ENCODE peak calls at places on chromosomes 7 and 10, in five cellular contexts. R, B, E, K and C are unnamed samples. For H3K4me1 and H3K36me3, the result is how much of the 10 kb centered on the place peaks cover.

GRCh38 chr10:6704891-6705290 is 124.8 kb upstream of the PRKCQ start:
- DNase-seq in K (no peak), E (no peak), R (no peak), B (no peak), C (no peak)

GRCh38 chr7:41134242-41134872 is 568.5 kb downstream of the INHBA start:
- DNase-seq in R (peak), E (no peak), K (no peak), B (no peak), C (no peak)

GRCh38 chr7:32167256-32167655 is 97.0 kb upstream of the PDE1C start:
- DNase-seq in E (no peak), B (no peak), K (no peak), R (no peak), C (no peak)

GRCh38 chr7:128167316-128167691 is 73.8 kb upstream of the LEP start:
- DNase-seq in R (peak), E (no peak), K (no peak), B (peak), C (no peak)

GRCh38 chr10:75662715-75663114 is 231.3 kb downstream of the LRMDA start:
- DNase-seq in K (no peak), E (peak), R (no peak), B (peak), C (no peak)

GRCh38 chr7:32532716-32533115 is 37.4 kb downstream of the AVL9 start:
- DNase-seq in R (peak), E (no peak), B (no peak), K (no peak), C (no peak)

GRCh38 chr10:63164045-63164722 is 31.1 kb downstream of the NRBF2 start:
- DNase-seq in K (no peak), R (no peak), B (no peak), E (no peak), C (no peak)

GRCh38 chr7:77799078-77799964 is 748 bp downstream of the PHTF2 start:
- DNase-seq in E (peak), R (peak), K (peak), B (peak), C (peak)

GRCh38 chr7:155339474-155339873 is 41.8 kb downstream of the INSIG1 start:
- DNase-seq in B (no peak), R (no peak), K (no peak), E (no peak), C (peak)

GRCh38 chr7:30930621-30931020 is 19.0 kb downstream of the AQP1 start:
- DNase-seq in K (no peak), B (no peak), R (peak), E (peak), C (no peak)

GRCh38 chr10:86952106-86952505 is 5.3 kb downstream of the MMRN2 start:
- DNase-seq in E (no peak), B (peak), R (no peak), K (no peak), C (no peak)

GRCh38 chr7:150379590-150380379 is 655 bp downstream of the ZNF775 start:
- DNase-seq in R (no peak), E (no peak), K (no peak), B (peak), C (no peak)

GRCh38 chr10:101052285-101052684 is 9.5 kb upstream of the KAZALD1 start:
- DNase-seq in B (no peak), E (no peak), R (no peak), K (no peak), C (peak)
- H3K4me1 ChIP-seq in B (under half), E (under half), R (under half), K (under half), C (under half)

DNA sequence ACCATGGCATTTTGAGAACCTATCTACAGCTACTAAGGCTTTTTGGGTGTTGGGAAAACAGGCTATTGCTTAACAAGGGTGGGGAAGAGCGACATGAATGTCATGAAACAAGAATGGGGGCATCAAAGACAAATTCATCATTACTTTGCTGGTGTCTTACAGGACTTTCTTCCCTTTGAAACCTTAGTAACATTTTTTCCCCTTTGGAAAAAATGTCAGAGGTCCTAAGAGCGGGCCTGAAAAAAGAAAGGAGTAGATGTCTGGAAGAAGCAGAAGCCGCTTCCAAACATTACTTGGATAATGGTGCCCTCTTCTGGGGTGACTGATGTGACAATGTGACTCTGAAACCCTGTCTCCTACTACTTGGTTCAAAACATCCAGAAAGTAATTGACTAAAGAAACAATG is 3.8 kb upstream of the DDX50 start:
- DNase-seq in K (peak), R (peak), E (no peak), B (no peak), C (no peak)
- H3K4me3 ChIP-seq in K (no peak), R (no peak), E (no peak), B (no peak), C (no peak)

DNA sequence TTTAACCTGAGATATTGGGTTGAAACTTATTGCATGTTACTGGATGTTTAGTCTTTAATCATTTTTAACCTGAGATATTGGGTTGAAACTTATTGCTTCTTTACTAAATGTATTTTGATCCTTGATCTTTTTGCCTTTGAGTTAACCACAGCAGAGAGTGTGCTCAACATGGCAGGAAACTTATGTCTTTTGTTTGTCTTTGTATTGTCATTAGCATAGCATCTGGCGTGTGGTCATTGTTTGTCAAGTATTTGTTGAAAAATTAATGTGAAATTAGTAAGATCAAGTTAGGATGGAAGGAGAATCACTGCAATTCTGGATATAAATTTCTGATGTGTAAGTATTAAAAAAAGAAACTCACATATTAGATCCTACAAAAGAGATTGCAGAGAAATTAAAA is 8.2 kb downstream of the MRC1 start:
- DNase-seq in E (no peak), K (no peak), R (no peak), B (no peak), C (no peak)
- H3K36me3 ChIP-seq in E (under half), K (under half), R (under half), B (under half), C (under half)

DNA sequence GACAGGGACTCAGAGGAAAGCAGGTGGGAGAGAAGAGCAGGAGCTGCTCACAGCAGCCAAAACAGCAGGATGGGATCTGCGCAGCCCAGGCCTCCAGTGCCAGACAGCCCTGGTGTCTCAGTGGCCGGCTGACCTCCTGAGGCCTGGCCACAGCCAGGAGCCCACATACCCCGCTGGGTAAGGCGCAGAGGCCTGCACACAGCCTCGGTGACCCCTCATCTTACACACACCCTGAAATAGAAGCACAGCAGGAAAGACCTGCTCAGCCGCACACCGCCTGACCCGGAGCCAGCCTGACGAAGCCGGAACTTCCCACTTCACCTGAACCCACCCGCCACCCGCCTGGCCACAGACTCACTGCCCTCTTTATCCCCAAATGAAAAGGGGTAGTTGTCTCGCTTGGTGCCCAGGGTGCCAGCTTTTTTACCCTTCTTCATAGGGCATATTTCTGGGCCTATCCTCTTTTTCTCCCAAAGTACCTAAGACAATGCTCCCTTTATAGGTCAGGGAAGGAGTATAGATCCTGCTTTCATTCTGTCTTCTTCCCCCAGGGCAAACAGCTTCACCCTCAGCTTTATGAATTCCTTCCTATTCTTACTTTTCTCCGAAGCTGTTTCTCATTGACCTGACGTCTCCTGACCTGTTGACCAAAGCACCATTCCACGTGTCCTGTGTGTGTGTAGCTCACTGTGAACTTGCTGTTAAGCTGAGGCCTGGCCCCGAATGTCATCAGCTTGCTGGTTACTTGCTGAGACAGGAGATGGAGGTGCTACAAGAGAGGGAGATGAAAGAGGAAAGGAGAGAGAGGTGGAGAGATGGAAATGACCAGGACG is 49.1 kb downstream of the PYROXD2 start:
- DNase-seq in E (no peak), K (no peak), B (no peak), R (no peak), C (no peak)
- H3K4me1 ChIP-seq in E (under half), K (under half), B (under half), R (under half), C (under half)

GRCh38 chr7:94397721-94398120 is 3.0 kb downstream of the COL1A2 start:
- DNase-seq in R (no peak), K (no peak), E (no peak), B (no peak), C (no peak)
- H3K4me3 ChIP-seq in R (no peak), K (no peak), E (peak), B (no peak), C (no peak)

GRCh38 chr7:2106506-2106905 is 126.2 kb downstream of the MAD1L1 start:
- DNase-seq in R (no peak), E (no peak), B (no peak), K (no peak), C (no peak)
- H3K36me3 ChIP-seq in R (under half), E (under half), B (under half), K (under half), C (under half)

GRCh38 chr10:127990846-127991542 is 84.1 kb downstream of the PTPRE start:
- DNase-seq in K (no peak), B (no peak), E (no peak), R (no peak), C (no peak)

GRCh38 chr10:127984944-127985343 is 78.0 kb downstream of the PTPRE start:
- DNase-seq in K (no peak), B (no peak), R (no peak), E (no peak), C (peak)

GRCh38 chr10:127986543-127987466 is 79.9 kb downstream of the PTPRE start:
- DNase-seq in B (no peak), E (no peak), R (no peak), K (no peak), C (no peak)

GRCh38 chr10:127989481-127989964 is 82.6 kb downstream of the PTPRE start:
- DNase-seq in R (no peak), E (no peak), K (no peak), B (no peak), C (no peak)

GRCh38 chr10:127987467-127988380 is 80.8 kb downstream of the PTPRE start:
- DNase-seq in K (no peak), E (no peak), B (no peak), R (no peak), C (no peak)
- H3K4me1 ChIP-seq in K (under half), E (half or more), B (under half), R (under half), C (under half)